ENCODE peak calls at places on chromosomes 4 and X, in five cellular contexts. K, J, Z, W and X are unnamed samples.

GRCh38 chr4:16443504-16444088 is 217.3 kb upstream of the TAPT1 start:
- DNase-seq in W (peak; percentile 52), J (peak; percentile 69), Z (peak; percentile 18), K (peak; percentile 27), X (no peak)

GRCh38 chr4:183352546-183352945 is 30.3 kb upstream of the CLDN24 start:
- DNase-seq in K (no peak), W (no peak), Z (no peak), J (no peak), X (no peak)

GRCh38 chr4:163161536-163162205 is 5.0 kb downstream of the NAF1 start:
- DNase-seq in W (peak; percentile 95), J (peak; percentile 82), K (no peak), Z (no peak), X (peak; percentile 10)

GRCh38 chr4:149897784-149898183 is 82.1 kb upstream of the IQCM start:
- DNase-seq in J (peak; percentile 48), W (peak; percentile 26), Z (no peak), K (no peak), X (no peak)

GRCh38 chr4:47597696-47598095 is 112.6 kb downstream of the ATP10D start:
- DNase-seq in J (no peak), K (no peak), W (no peak), Z (no peak), X (no peak)

GRCh38 chr4:187128226-187128625 is 404.6 kb upstream of the FAT1 start:
- DNase-seq in Z (no peak), J (peak; percentile 24), W (peak; percentile 41), K (no peak), X (no peak)

GRCh38 chr4:7021930-7022658 is 21.1 kb upstream of the TADA2B start:
- DNase-seq in Z (no peak), J (peak; percentile 79), W (peak; percentile 89), K (peak; percentile 69), X (no peak)

GRCh38 chr4:20684852-20685763 is 15.2 kb upstream of the PACRGL start:
- DNase-seq in K (peak; percentile 1), W (peak; percentile 27), J (peak; percentile 55), Z (no peak), X (no peak)

GRCh38 chr4:634599-634985 is 9.2 kb downstream of the PDE6B start:
- DNase-seq in Z (no peak), J (no peak), K (no peak), W (no peak), X (no peak)

GRCh38 chr4:33060873-33061542 is 2340.8 kb downstream of the PCDH7 start:
- DNase-seq in W (peak; percentile 28), J (peak; percentile 70), K (peak; percentile 0), Z (no peak), X (peak; percentile 10)

GRCh38 chr4:75924309-75924708 is 16.5 kb downstream of the NAAA start:
- DNase-seq in J (no peak), W (no peak), Z (no peak), K (no peak), X (no peak)

GRCh38 chr4:101831816-101832215 is 41.3 kb downstream of the BANK1 start:
- DNase-seq in J (no peak), K (no peak), Z (no peak), W (no peak), X (no peak)

GRCh38 chrX:103716967-103717366 is 6.3 kb downstream of the TMEM31 start:
- DNase-seq in Z (no peak), J (peak; percentile 97), W (peak; percentile 89), K (no peak), X (no peak)

GRCh38 chrX:111812889-111813563 is 63.0 kb upstream of the TRPC5OS start:
- DNase-seq in J (no peak), W (no peak), Z (no peak), K (no peak), X (no peak)

GRCh38 chr4:134756456-134756855 is 554.9 kb upstream of the PABPC4L start:
- DNase-seq in J (no peak), K (no peak), W (no peak), Z (no peak), X (no peak)

DNA sequence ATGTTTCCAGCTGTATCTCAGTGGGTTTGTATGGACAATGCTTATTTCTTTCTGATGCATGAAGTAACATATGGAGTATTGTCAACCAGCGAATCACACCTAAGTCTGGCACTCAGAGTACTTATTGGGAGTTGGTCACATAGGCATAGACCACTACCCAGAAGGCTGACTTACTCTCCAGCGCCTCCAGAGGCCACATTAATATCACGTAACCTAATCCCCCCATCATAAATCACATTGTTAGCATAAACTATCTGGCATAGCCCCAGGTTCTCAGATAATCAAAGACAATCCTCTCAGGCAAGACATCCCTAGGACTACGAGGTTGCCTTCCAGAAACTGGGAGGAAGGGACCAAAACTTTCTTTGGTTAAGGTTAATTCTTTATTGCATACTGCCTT is 560.5 kb upstream of the PABPC4L start:
- DNase-seq in Z (no peak), W (no peak), K (no peak), J (no peak), X (no peak)
- TF ChIP-seq CTCF in Z (no peak), W (no peak), K (no peak), J (no peak), X (no peak)

GRCh38 chr4:146545102-146545501 is 23.4 kb upstream of the SLC10A7 start:
- DNase-seq in Z (no peak), W (peak; percentile 29), K (peak; percentile 13), J (peak; percentile 56), X (no peak)
- TF ChIP-seq CTCF in Z (no peak), W (peak; percentile 37), K (no peak), J (peak; percentile 55), X (no peak)

GRCh38 chr4:147090486-147090885 is 144.8 kb upstream of the TTC29 start:
- DNase-seq in W (no peak), K (no peak), J (no peak), Z (no peak), X (no peak)

GRCh38 chr4:147096667-147097604 is 151.3 kb upstream of the TTC29 start:
- DNase-seq in K (peak; percentile 13), W (peak; percentile 69), Z (peak; percentile 33), J (peak; percentile 84), X (no peak)

GRCh38 chr4:147093206-147093605 is 147.5 kb upstream of the TTC29 start:
- DNase-seq in K (no peak), Z (no peak), W (no peak), J (no peak), X (no peak)

GRCh38 chr4:147094228-147094627 is 148.6 kb upstream of the TTC29 start:
- DNase-seq in J (no peak), Z (no peak), W (no peak), K (no peak), X (no peak)
- TF ChIP-seq CTCF in J (peak; percentile 25), Z (no peak), W (no peak), K (no peak), X (no peak)

DNA sequence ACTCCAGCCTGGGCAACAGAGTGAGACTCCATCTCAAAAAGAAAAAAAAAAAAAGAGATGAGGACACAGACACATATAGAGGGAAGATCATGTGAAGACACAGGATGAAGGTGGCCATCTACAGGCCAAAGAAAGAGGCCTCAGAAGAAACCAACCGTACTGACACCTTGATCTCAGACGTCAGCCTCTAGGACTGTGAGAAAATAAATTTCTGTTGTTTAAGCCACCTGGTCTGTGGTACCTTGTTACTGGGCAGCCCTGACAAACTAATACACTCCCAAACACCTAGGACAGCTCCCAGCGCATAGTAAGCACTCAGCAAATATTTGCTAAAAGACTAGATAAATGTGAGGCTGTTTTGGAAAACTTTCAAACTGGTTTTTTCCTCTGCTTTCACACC is 59.2 kb upstream of the SMIM10 start:
- DNase-seq in J (no peak), K (no peak), Z (no peak), W (no peak), X (no peak)
- TF ChIP-seq CTCF in J (no peak), K (no peak), Z (no peak), W (no peak), X (no peak)